ENCODE peak calls at places on chromosomes 1 and 21, in six cellular contexts. One of them, this sample, is unnamed.

GRCh38 chr1:179298952-179299351 is 5.4 kb downstream of the SOAT1 start:
- DNase-seq in H1: no peak
- DNase-seq in prostate gland: no peak
- DNase-seq in transverse colon: no peak
- DNase-seq in GM12891: peak
- DNase-seq in vagina: no peak
- DNase-seq in this sample: no peak

GRCh38 chr1:32992489-32993214 is 28.0 kb upstream of the RNF19B start:
- DNase-seq in H1: peak
- DNase-seq in prostate gland: peak
- DNase-seq in transverse colon: peak
- DNase-seq in GM12891: peak
- DNase-seq in vagina: no peak
- DNase-seq in this sample: peak

GRCh38 chr1:206589206-206589605 is 23.1 kb downstream of the EIF2D start:
- DNase-seq in H1: no peak
- DNase-seq in prostate gland: no peak
- DNase-seq in transverse colon: no peak
- DNase-seq in GM12891: no peak
- DNase-seq in vagina: no peak
- DNase-seq in this sample: no peak

GRCh38 chr1:33724348-33724747 is 139.5 kb upstream of the HMGB4 start:
- DNase-seq in H1: peak
- DNase-seq in prostate gland: no peak
- DNase-seq in transverse colon: no peak
- DNase-seq in GM12891: no peak
- DNase-seq in vagina: no peak
- DNase-seq in this sample: no peak

GRCh38 chr1:1573843-1574720 is 581 bp downstream of the SSU72 start:
- DNase-seq in H1: no peak
- DNase-seq in prostate gland: peak
- DNase-seq in transverse colon: peak
- DNase-seq in GM12891: peak
- DNase-seq in vagina: no peak
- DNase-seq in this sample: no peak

GRCh38 chr1:92817986-92818764 is 13.7 kb upstream of the RPL5 start:
- DNase-seq in H1: peak
- DNase-seq in prostate gland: no peak
- DNase-seq in transverse colon: no peak
- DNase-seq in GM12891: no peak
- DNase-seq in vagina: no peak
- DNase-seq in this sample: no peak

GRCh38 chr21:34345091-34345871 is 18.5 kb upstream of the KCNE2 start:
- DNase-seq in H1: no peak
- DNase-seq in prostate gland: no peak
- DNase-seq in transverse colon: no peak
- DNase-seq in GM12891: no peak
- DNase-seq in vagina: peak
- DNase-seq in this sample: no peak

GRCh38 chr1:92274939-92275338 is 23.8 kb downstream of the GLMN start:
- DNase-seq in H1: no peak
- DNase-seq in prostate gland: no peak
- DNase-seq in transverse colon: no peak
- DNase-seq in GM12891: no peak
- DNase-seq in vagina: no peak
- DNase-seq in this sample: no peak

GRCh38 chr1:17922833-17923232 is 167.7 kb downstream of the ACTL8 start:
- DNase-seq in H1: peak
- DNase-seq in prostate gland: no peak
- DNase-seq in transverse colon: peak
- DNase-seq in GM12891: peak
- DNase-seq in vagina: no peak
- DNase-seq in this sample: no peak

GRCh38 chr1:235504122-235504493 is at the start of gene B3GALNT2:
- DNase-seq in H1: no peak
- DNase-seq in prostate gland: no peak
- DNase-seq in transverse colon: no peak
- DNase-seq in GM12891: no peak
- DNase-seq in vagina: no peak
- DNase-seq in this sample: no peak
- TF ChIP-seq POLR2AphosphoS5 in H1: peak
- TF ChIP-seq POLR2AphosphoS5 in prostate gland: no peak
- TF ChIP-seq POLR2AphosphoS5 in transverse colon: peak
- TF ChIP-seq POLR2AphosphoS5 in GM12891: no peak
- TF ChIP-seq POLR2AphosphoS5 in vagina: no peak
- TF ChIP-seq POLR2AphosphoS5 in this sample: no peak

GRCh38 chr21:36966066-36966845 is at the start of gene HLCS:
- DNase-seq in H1: peak
- DNase-seq in prostate gland: peak
- DNase-seq in transverse colon: peak
- DNase-seq in GM12891: peak
- DNase-seq in vagina: no peak
- DNase-seq in this sample: no peak
- TF ChIP-seq POLR2A in H1: no peak
- TF ChIP-seq POLR2A in prostate gland: peak
- TF ChIP-seq POLR2A in transverse colon: peak
- TF ChIP-seq POLR2A in GM12891: no peak
- TF ChIP-seq POLR2A in vagina: no peak
- TF ChIP-seq POLR2A in this sample: no peak

GRCh38 chr21:39313457-39314154 is at the start of gene BRWD1:
- DNase-seq in H1: peak
- DNase-seq in prostate gland: peak
- DNase-seq in transverse colon: peak
- DNase-seq in GM12891: peak
- DNase-seq in vagina: no peak
- DNase-seq in this sample: peak

GRCh38 chr21:39311164-39311563 is 2.3 kb downstream of the BRWD1 start:
- DNase-seq in H1: no peak
- DNase-seq in prostate gland: no peak
- DNase-seq in transverse colon: no peak
- DNase-seq in GM12891: no peak
- DNase-seq in vagina: no peak
- DNase-seq in this sample: no peak

GRCh38 chr21:39314155-39315027 is 959 bp upstream of the BRWD1 start:
- DNase-seq in H1: no peak
- DNase-seq in prostate gland: peak
- DNase-seq in transverse colon: peak
- DNase-seq in GM12891: peak
- DNase-seq in vagina: no peak
- DNase-seq in this sample: no peak

GRCh38 chr21:39313042-39313456 is 383 bp downstream of the BRWD1 start:
- DNase-seq in H1: no peak
- DNase-seq in prostate gland: no peak
- DNase-seq in transverse colon: peak
- DNase-seq in GM12891: peak
- DNase-seq in vagina: no peak
- DNase-seq in this sample: no peak

DNA sequence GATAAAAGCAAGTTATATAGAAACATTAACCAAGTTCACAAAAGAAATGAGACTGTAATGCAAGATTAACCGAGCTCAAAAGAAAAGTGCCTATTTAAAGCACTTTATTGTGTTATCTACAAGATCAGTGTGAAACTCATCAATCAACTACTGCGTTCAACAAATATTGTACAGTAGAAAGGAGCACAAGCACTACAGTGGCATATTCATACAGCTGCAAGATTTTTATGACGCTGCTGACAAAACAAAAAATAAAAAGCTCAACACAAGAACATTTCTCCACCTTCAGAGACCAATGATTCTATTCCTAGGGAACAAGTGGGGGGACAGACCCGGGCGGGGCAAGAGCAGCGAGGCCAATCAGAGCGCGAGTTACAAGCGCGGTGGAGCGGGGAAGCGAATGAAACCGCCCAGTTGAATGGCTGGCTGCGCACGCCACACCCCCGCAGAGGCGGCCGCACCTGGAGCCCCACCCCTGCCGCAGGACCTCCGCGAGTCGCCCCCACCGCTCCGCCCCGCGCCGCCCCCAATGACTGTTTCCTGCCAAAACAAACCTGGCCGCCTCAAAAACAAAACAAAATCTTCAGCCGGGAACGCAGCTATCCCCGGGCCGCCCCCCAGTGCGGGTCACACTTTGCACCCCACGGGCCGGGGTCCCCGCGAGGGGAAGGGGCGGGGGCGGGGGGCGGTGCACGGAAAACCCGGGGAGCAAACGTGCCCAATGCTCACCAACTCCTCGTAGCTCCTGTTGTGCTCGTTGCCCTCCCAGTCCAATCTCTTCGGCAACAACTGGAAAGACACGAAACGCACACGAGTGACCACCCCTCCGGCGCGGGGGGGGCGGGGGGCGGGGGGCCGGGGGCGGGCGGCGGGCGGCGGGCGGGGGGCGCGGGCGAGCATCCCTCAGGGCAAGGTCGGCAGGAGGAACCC is 1.1 kb downstream of the BRWD1 start:
- DNase-seq in H1: peak
- DNase-seq in prostate gland: peak
- DNase-seq in transverse colon: peak
- DNase-seq in GM12891: peak
- DNase-seq in vagina: no peak
- DNase-seq in this sample: peak
- TF ChIP-seq POLR2AphosphoS5 in H1: no peak
- TF ChIP-seq POLR2AphosphoS5 in prostate gland: peak
- TF ChIP-seq POLR2AphosphoS5 in transverse colon: peak
- TF ChIP-seq POLR2AphosphoS5 in GM12891: no peak
- TF ChIP-seq POLR2AphosphoS5 in vagina: peak
- TF ChIP-seq POLR2AphosphoS5 in this sample: peak

GRCh38 chr1:24186993-24187790 is at the start of gene IFNLR1:
- DNase-seq in H1: peak
- DNase-seq in prostate gland: peak
- DNase-seq in transverse colon: peak
- DNase-seq in GM12891: peak
- DNase-seq in vagina: no peak
- DNase-seq in this sample: no peak
- TF ChIP-seq POLR2A in H1: no peak
- TF ChIP-seq POLR2A in prostate gland: peak
- TF ChIP-seq POLR2A in transverse colon: peak
- TF ChIP-seq POLR2A in GM12891: no peak
- TF ChIP-seq POLR2A in vagina: no peak
- TF ChIP-seq POLR2A in this sample: no peak

GRCh38 chr1:226626577-226626956 is 78.0 kb downstream of the STUM start:
- DNase-seq in H1: peak
- DNase-seq in prostate gland: peak
- DNase-seq in transverse colon: peak
- DNase-seq in GM12891: no peak
- DNase-seq in vagina: no peak
- DNase-seq in this sample: peak
- TF ChIP-seq POLR2AphosphoS5 in H1: no peak
- TF ChIP-seq POLR2AphosphoS5 in prostate gland: peak
- TF ChIP-seq POLR2AphosphoS5 in transverse colon: no peak
- TF ChIP-seq POLR2AphosphoS5 in GM12891: no peak
- TF ChIP-seq POLR2AphosphoS5 in vagina: peak
- TF ChIP-seq POLR2AphosphoS5 in this sample: peak

This sample was measured in esophagus muscularis mucosa.